ENCODE peak calls at places on chromosomes 12 and 14, in ten cellular contexts. R, V, O, T, D, C, Y, F, B and P are unnamed samples.

GRCh38 chr12:88400302-88400701 is 180.0 kb downstream of the KITLG start:
- DNase-seq in R (no peak), V (no peak), O (no peak), T (no peak), D (no peak), C (no peak), Y (no peak), F (no peak), B (no peak), P (no peak)

GRCh38 chr12:65510584-65511050 is 232.1 kb downstream of the MSRB3 start:
- DNase-seq in R (no peak), V (peak), O (peak), T (no peak), D (peak), C (peak), Y (peak), F (no peak), B (no peak), P (peak)

GRCh38 chr14:105019861-105020814 is 745 bp downstream of the CDCA4 start:
- DNase-seq in R (peak), V (peak), O (peak), T (peak), D (peak), C (peak), Y (no peak), F (peak), B (peak), P (no peak)

GRCh38 chr14:99476864-99477263 is 3.8 kb downstream of the SETD3 start:
- DNase-seq in R (no peak), V (no peak), O (no peak), T (peak), D (peak), C (no peak), Y (no peak), F (no peak), B (no peak), P (no peak)

GRCh38 chr12:31989987-31990386 is 30.8 kb downstream of the RESF1 start:
- DNase-seq in R (no peak), V (no peak), O (no peak), T (no peak), D (peak), C (no peak), Y (no peak), F (no peak), B (no peak), P (no peak)

GRCh38 chr14:77014004-77014604 is 14.4 kb downstream of the IRF2BPL start:
- DNase-seq in R (no peak), V (peak), O (peak), T (peak), D (peak), C (peak), Y (no peak), F (peak), B (no peak), P (no peak)

GRCh38 chr14:74257078-74257987 is 18.1 kb downstream of the VSX2 start:
- DNase-seq in R (peak), V (peak), O (peak), T (peak), D (peak), C (peak), Y (no peak), F (peak), B (peak), P (peak)

GRCh38 chr14:100159107-100159864 is at the start of gene DEGS2:
- DNase-seq in R (peak), V (peak), O (peak), T (no peak), D (no peak), C (no peak), Y (no peak), F (peak), B (peak), P (peak)

GRCh38 chr12:124169577-124169976 is 125.3 kb upstream of the RFLNA start:
- DNase-seq in R (no peak), V (no peak), O (no peak), T (no peak), D (no peak), C (no peak), Y (no peak), F (no peak), B (no peak), P (no peak)

GRCh38 chr12:57460457-57461325 is 1.1 kb downstream of the GLI1 start:
- DNase-seq in R (no peak), V (peak), O (peak), T (no peak), D (no peak), C (no peak), Y (no peak), F (no peak), B (peak), P (no peak)

GRCh38 chr12:42873401-42873800 is 283.9 kb upstream of the PRICKLE1 start:
- DNase-seq in R (no peak), V (no peak), O (no peak), T (peak), D (peak), C (no peak), Y (no peak), F (no peak), B (no peak), P (no peak)

GRCh38 chr12:43742106-43742505 is 16.5 kb downstream of the PUS7L start:
- DNase-seq in R (no peak), V (no peak), O (no peak), T (peak), D (peak), C (no peak), Y (no peak), F (peak), B (no peak), P (no peak)

GRCh38 chr12:105562727-105563072 is 232.2 kb downstream of the C12orf75 start:
- DNase-seq in R (no peak), V (no peak), O (no peak), T (no peak), D (no peak), C (no peak), Y (no peak), F (no peak), B (no peak), P (no peak)

GRCh38 chr12:95497031-95497430 is 23.1 kb downstream of the METAP2 start:
- DNase-seq in R (no peak), V (no peak), O (no peak), T (no peak), D (no peak), C (no peak), Y (no peak), F (no peak), B (no peak), P (no peak)